ENCODE peak calls at places on chromosomes 11 and 22, in seven cellular contexts. L, O, B, Y, P, H and E are unnamed samples.

GRCh38 chr22:33597274-33597985 is 322.8 kb downstream of the LARGE1 start:
- DNase-seq in L (no peak), O (no peak), B (no peak), Y (no peak), P (no peak), H (no peak), E (no peak)

GRCh38 chr11:9760180-9760550 is 96.3 kb downstream of the SWAP70 start:
- DNase-seq in L (no peak), O (no peak), B (peak; percentile 90), Y (peak; percentile 7), P (no peak), H (no peak), E (no peak)

GRCh38 chr11:130915556-130916237 is 582 bp downstream of the SNX19 start:
- DNase-seq in L (no peak), O (no peak), B (no peak), Y (no peak), P (no peak), H (no peak), E (no peak)

GRCh38 chr22:47773635-47774034 is 1011.2 kb downstream of the TBC1D22A start:
- DNase-seq in L (no peak), O (no peak), B (no peak), Y (no peak), P (no peak), H (no peak), E (no peak)

GRCh38 chr22:22702874-22703570 is 58.6 kb downstream of the GGTLC2 start:
- DNase-seq in L (no peak), O (no peak), B (no peak), Y (no peak), P (no peak), H (no peak), E (no peak)

GRCh38 chr11:82682003-82682751 is 51.5 kb downstream of the FAM181B start:
- DNase-seq in L (no peak), O (no peak), B (no peak), Y (no peak), P (peak; percentile 29), H (peak; percentile 76), E (peak; percentile 34)

GRCh38 chr11:130719516-130719915 is 196.8 kb downstream of the SNX19 start:
- DNase-seq in L (no peak), O (no peak), B (peak; percentile 36), Y (no peak), P (no peak), H (no peak), E (no peak)

GRCh38 chr22:46052331-46052771 is 75.4 kb upstream of the WNT7B start:
- DNase-seq in L (no peak), O (no peak), B (no peak), Y (no peak), P (no peak), H (no peak), E (no peak)

GRCh38 chr11:104451193-104451592 is 287.2 kb upstream of the PDGFD start:
- DNase-seq in L (no peak), O (no peak), B (no peak), Y (no peak), P (no peak), H (no peak), E (no peak)

GRCh38 chr11:1202776-1203504 is 19.9 kb upstream of the MUC5B start:
- DNase-seq in L (peak; percentile 57), O (peak; percentile 60), B (peak; percentile 88), Y (no peak), P (peak; percentile 15), H (peak; percentile 67), E (no peak)

GRCh38 chr11:64444838-64445441 is 86.0 kb downstream of the RPS6KA4 start:
- DNase-seq in L (no peak), O (peak; percentile 38), B (no peak), Y (no peak), P (no peak), H (peak; percentile 61), E (no peak)

GRCh38 chr11:25981998-25982397 is 349.9 kb upstream of the ANO3 start:
- DNase-seq in L (no peak), O (peak; percentile 35), B (no peak), Y (no peak), P (no peak), H (peak; percentile 57), E (peak; percentile 20)

GRCh38 chr22:25839755-25840154 is 97.8 kb downstream of the MYO18B start:
- DNase-seq in L (no peak), O (no peak), B (peak; percentile 56), Y (no peak), P (no peak), H (no peak), E (no peak)

GRCh38 chr11:96337541-96338530 is 5.2 kb downstream of the MAML2 start:
- DNase-seq in L (no peak), O (no peak), B (no peak), Y (no peak), P (no peak), H (no peak), E (no peak)

GRCh38 chr11:61152816-61153592 is 8.2 kb downstream of the VPS37C start:
- DNase-seq in L (no peak), O (no peak), B (no peak), Y (no peak), P (no peak), H (no peak), E (no peak)

GRCh38 chr11:117671370-117671769 is 125.6 kb downstream of the DSCAML1 start:
- DNase-seq in L (no peak), O (no peak), B (no peak), Y (no peak), P (no peak), H (no peak), E (no peak)

GRCh38 chr11:83042966-83043711 is 28.6 kb downstream of the RAB30 start:
- DNase-seq in L (no peak), O (no peak), B (no peak), Y (no peak), P (no peak), H (peak; percentile 44), E (no peak)

GRCh38 chr22:48920776-48921241 is 906.9 kb downstream of the BRD1 start:
- DNase-seq in L (no peak), O (no peak), B (peak; percentile 80), Y (no peak), P (no peak), H (no peak), E (peak; percentile 41)

GRCh38 chr22:37906364-37907008 is 389 bp downstream of the MICALL1 start:
- DNase-seq in L (no peak), O (no peak), B (no peak), Y (no peak), P (no peak), H (no peak), E (no peak)

GRCh38 chr11:15923169-15923568 is 433.2 kb downstream of the SOX6 start:
- DNase-seq in L (no peak), O (no peak), B (peak; percentile 17), Y (no peak), P (no peak), H (no peak), E (peak; percentile 28)

GRCh38 chr11:95653099-95653498 is 136.5 kb downstream of the FAM76B start:
- DNase-seq in L (no peak), O (no peak), B (no peak), Y (no peak), P (no peak), H (no peak), E (no peak)

GRCh38 chr11:19288256-19288655 is 47.5 kb upstream of the E2F8 start:
- DNase-seq in L (no peak), O (no peak), B (no peak), Y (no peak), P (no peak), H (no peak), E (no peak)

GRCh38 chr22:26485013-26485412 is 1.3 kb downstream of the SRRD start:
- DNase-seq in L (no peak), O (no peak), B (no peak), Y (no peak), P (no peak), H (no peak), E (no peak)

GRCh38 chr11:45879803-45880685 is 5.4 kb upstream of the MAPK8IP1 start:
- DNase-seq in L (no peak), O (no peak), B (no peak), Y (no peak), P (no peak), H (peak; percentile 19), E (peak; percentile 64)

GRCh38 chr11:59866397-59866796 is at the start of gene TCN1:
- DNase-seq in L (no peak), O (no peak), B (no peak), Y (no peak), P (no peak), H (peak; percentile 56), E (no peak)

GRCh38 chr11:73729594-73730206 is 31.2 kb downstream of the RAB6A start:
- DNase-seq in L (no peak), O (peak; percentile 25), B (no peak), Y (no peak), P (no peak), H (peak; percentile 36), E (no peak)

GRCh38 chr11:119474682-119475596 is 52.0 kb upstream of the THY1 start:
- DNase-seq in L (peak; percentile 43), O (no peak), B (peak; percentile 88), Y (no peak), P (peak; percentile 45), H (peak; percentile 62), E (peak; percentile 35)

GRCh38 chr22:37088108-37088605 is 21.4 kb downstream of the TMPRSS6 start:
- DNase-seq in L (peak; percentile 41), O (no peak), B (no peak), Y (no peak), P (no peak), H (peak; percentile 53), E (no peak)

GRCh38 chr11:118621071-118621815 is 13.8 kb downstream of the PHLDB1 start:
- DNase-seq in L (no peak), O (peak; percentile 71), B (peak; percentile 95), Y (peak; percentile 69), P (peak; percentile 62), H (no peak), E (peak; percentile 89)

GRCh38 chr11:5317301-5317700 is 6.8 kb downstream of the OR51B2 start:
- DNase-seq in L (no peak), O (no peak), B (no peak), Y (no peak), P (no peak), H (no peak), E (no peak)

GRCh38 chr11:117824571-117825537 is at the start of gene FXYD2:
- DNase-seq in L (no peak), O (no peak), B (no peak), Y (no peak), P (peak; percentile 52), H (no peak), E (no peak)

GRCh38 chr22:30399718-30400117 is 2.9 kb downstream of the SEC14L2 start:
- DNase-seq in L (no peak), O (no peak), B (no peak), Y (no peak), P (no peak), H (no peak), E (no peak)

GRCh38 chr11:11440149-11440548 is 87.1 kb upstream of the CSNK2A3 start:
- DNase-seq in L (no peak), O (peak; percentile 33), B (no peak), Y (no peak), P (no peak), H (no peak), E (no peak)

GRCh38 chr11:74179234-74180126 is 8.4 kb downstream of the PPME1 start:
- DNase-seq in L (no peak), O (no peak), B (no peak), Y (no peak), P (no peak), H (no peak), E (no peak)

GRCh38 chr11:82980292-82980691 is 78.8 kb downstream of the DDIAS start:
- DNase-seq in L (no peak), O (no peak), B (no peak), Y (no peak), P (no peak), H (peak; percentile 26), E (no peak)

GRCh38 chr11:67301951-67302516 is 1.3 kb upstream of the SSH3 start:
- DNase-seq in L (no peak), O (no peak), B (no peak), Y (no peak), P (no peak), H (peak; percentile 59), E (peak; percentile 25)

GRCh38 chr22:19745155-19746133 is 15.1 kb upstream of the TBX1 start:
- DNase-seq in L (no peak), O (no peak), B (no peak), Y (no peak), P (no peak), H (no peak), E (no peak)

GRCh38 chr11:32698579-32698978 is 95.9 kb downstream of the CCDC73 start:
- DNase-seq in L (no peak), O (no peak), B (no peak), Y (no peak), P (no peak), H (peak; percentile 53), E (no peak)